ENCODE peak calls at places on chromosome 14, in six cellular contexts. X is Right ventricle myocardium inferior; U is WTC11; G is body of pancreas; P is activated CD8-positive, alpha-beta memory T cell treated with anti-CD3 and anti-CD28 coated beads for 1 hour; Y is AG08395. C is an unnamed sample.

GRCh38 chr14:97106166-97106565 is 309.0 kb downstream of the VRK1 start:
- DNase-seq in X (no peak), U (no peak), G (no peak), P (no peak), Y (no peak), C (no peak)

GRCh38 chr14:94676495-94677238 is 64.5 kb downstream of the SERPINA3 start:
- DNase-seq in X (no peak), U (no peak), G (no peak), P (no peak), Y (no peak), C (no peak)

GRCh38 chr14:99029150-99029915 is 242.7 kb downstream of the BCL11B start:
- DNase-seq in X (no peak), U (no peak), G (no peak), P (no peak), Y (no peak), C (no peak)

GRCh38 chr14:60723218-60724079 is 702 bp downstream of the SIX4 start:
- DNase-seq in X (no peak), U (peak; percentile 66), G (peak; percentile 56), P (no peak), Y (peak; percentile 39), C (peak; percentile 57)

GRCh38 chr14:101499513-101499912 is 61.8 kb upstream of the DIO3 start:
- DNase-seq in X (no peak), U (no peak), G (no peak), P (no peak), Y (no peak), C (no peak)

GRCh38 chr14:102508774-102509743 is 517 bp downstream of the ANKRD9 start:
- DNase-seq in X (peak; percentile 90), U (no peak), G (peak; percentile 60), P (no peak), Y (peak; percentile 67), C (peak; percentile 33)

GRCh38 chr14:103123128-103123633 is at the start of gene TNFAIP2:
- DNase-seq in X (peak; percentile 91), U (peak; percentile 67), G (no peak), P (no peak), Y (peak; percentile 73), C (no peak)

GRCh38 chr14:103121161-103121845 is 2.0 kb upstream of the TNFAIP2 start:
- DNase-seq in X (peak; percentile 88), U (no peak), G (no peak), P (no peak), Y (no peak), C (no peak)

GRCh38 chr14:84036863-84037262 is 1493.1 kb upstream of the FLRT2 start:
- DNase-seq in X (no peak), U (no peak), G (no peak), P (no peak), Y (peak; percentile 48), C (peak; percentile 68)

GRCh38 chr14:51996148-51996746 is 6.9 kb downstream of the RTRAF start:
- DNase-seq in X (no peak), U (no peak), G (no peak), P (no peak), Y (no peak), C (peak; percentile 57)

GRCh38 chr14:68495101-68495637 is 297.7 kb downstream of the ZFP36L1 start:
- DNase-seq in X (no peak), U (no peak), G (no peak), P (no peak), Y (no peak), C (no peak)

GRCh38 chr14:97359391-97359790 is 562.2 kb downstream of the VRK1 start:
- DNase-seq in X (no peak), U (no peak), G (no peak), P (no peak), Y (no peak), C (no peak)

GRCh38 chr14:26598672-26599131 is 869 bp upstream of the NOVA1 start:
- DNase-seq in X (no peak), U (no peak), G (no peak), P (no peak), Y (no peak), C (no peak)

GRCh38 chr14:89146291-89146690 is 270.7 kb downstream of the FOXN3 start:
- DNase-seq in X (no peak), U (no peak), G (no peak), P (no peak), Y (peak; percentile 22), C (no peak)

GRCh38 chr14:64209428-64210165 is 84.6 kb downstream of the ESR2 start:
- DNase-seq in X (peak; percentile 79), U (no peak), G (no peak), P (no peak), Y (peak; percentile 59), C (peak; percentile 39)

GRCh38 chr14:104118006-104118844 is 20.2 kb upstream of the KIF26A start:
- DNase-seq in X (peak; percentile 62), U (peak; percentile 13), G (no peak), P (no peak), Y (no peak), C (no peak)

GRCh38 chr14:102717211-102717610 is 60.0 kb upstream of the TRAF3 start:
- DNase-seq in X (no peak), U (no peak), G (no peak), P (no peak), Y (no peak), C (peak; percentile 94)

GRCh38 chr14:42490536-42490935 is 883.9 kb downstream of the LRFN5 start:
- DNase-seq in X (no peak), U (no peak), G (no peak), P (no peak), Y (no peak), C (no peak)

GRCh38 chr14:74380172-74380571 is 31.9 kb downstream of the VRTN start:
- DNase-seq in X (no peak), U (no peak), G (no peak), P (no peak), Y (no peak), C (no peak)

GRCh38 chr14:60002819-60003492 is 83.0 kb downstream of the LRRC9 start:
- DNase-seq in X (peak; percentile 81), U (no peak), G (peak; percentile 81), P (no peak), Y (no peak), C (peak; percentile 99)

GRCh38 chr14:58430156-58430555 is 2.6 kb downstream of the KIAA0586 start:
- DNase-seq in X (no peak), U (no peak), G (no peak), P (no peak), Y (no peak), C (no peak)

GRCh38 chr14:54818201-54819133 is 84.2 kb downstream of the GCH1 start:
- DNase-seq in X (no peak), U (no peak), G (no peak), P (no peak), Y (peak; percentile 78), C (peak; percentile 75)

GRCh38 chr14:77007975-77008421 is 20.5 kb downstream of the IRF2BPL start:
- DNase-seq in X (peak; percentile 67), U (no peak), G (peak; percentile 98), P (no peak), Y (no peak), C (peak; percentile 55)

GRCh38 chr14:54025661-54026060 is 69.0 kb upstream of the BMP4 start:
- DNase-seq in X (no peak), U (peak; percentile 12), G (no peak), P (no peak), Y (no peak), C (peak; percentile 42)

GRCh38 chr14:30211326-30211725 is 283.7 kb upstream of the PRKD1 start:
- DNase-seq in X (no peak), U (no peak), G (no peak), P (no peak), Y (peak; percentile 56), C (no peak)

GRCh38 chr14:33249361-33249760 is 310.7 kb downstream of the NPAS3 start:
- DNase-seq in X (no peak), U (no peak), G (no peak), P (no peak), Y (no peak), C (no peak)

GRCh38 chr14:53814371-53814770 is 142.3 kb downstream of the BMP4 start:
- DNase-seq in X (no peak), U (no peak), G (no peak), P (no peak), Y (no peak), C (peak; percentile 16)

GRCh38 chr14:60323199-60323891 is 74.3 kb downstream of the PPM1A start:
- DNase-seq in X (no peak), U (no peak), G (no peak), P (no peak), Y (no peak), C (peak; percentile 53)

GRCh38 chr14:90620540-90621204 is 195.6 kb downstream of the TTC7B start:
- DNase-seq in X (no peak), U (no peak), G (no peak), P (no peak), Y (no peak), C (no peak)

GRCh38 chr14:93299831-93300230 is 33.0 kb downstream of the BTBD7 start:
- DNase-seq in X (no peak), U (no peak), G (no peak), P (no peak), Y (no peak), C (no peak)